ENCODE peak calls at places on chromosomes 12 and 14, in six cellular contexts. N is HCT116, P is IMR-90, U is erythroblast, M is body of pancreas, F is A549. Q is an unnamed sample.

GRCh38 chr12:110073049-110073831 is 24.9 kb upstream of the C12orf76 start:
- DNase-seq in N (no peak), U (no peak), M (no peak), P (no peak), F (no peak), Q (peak; percentile 27)

GRCh38 chr14:63682727-63683593 is 41.3 kb upstream of the WDR89 start:
- DNase-seq in P (no peak), N (no peak), U (no peak), M (no peak), F (no peak), Q (no peak)

GRCh38 chr12:6943387-6943718 is 263 bp upstream of the RNU7-1 start:
- DNase-seq in F (peak; percentile 97), U (peak; percentile 93), P (peak; percentile 94), M (peak; percentile 83), N (peak; percentile 89), Q (peak; percentile 88)

GRCh38 chr12:111976291-111976690 is 36.7 kb downstream of the TMEM116 start:
- DNase-seq in F (no peak), M (no peak), P (no peak), U (no peak), N (no peak), Q (no peak)

GRCh38 chr14:61643546-61643945 is 51.8 kb upstream of the HIF1A start:
- DNase-seq in P (peak; percentile 76), F (no peak), U (no peak), N (no peak), M (no peak), Q (no peak)

GRCh38 chr14:54374117-54374884 is 22.5 kb upstream of the CDKN3 start:
- DNase-seq in P (peak; percentile 53), N (no peak), U (no peak), M (no peak), F (no peak), Q (no peak)

GRCh38 chr14:74975059-74975810 is 19.8 kb upstream of the PGF start:
- DNase-seq in M (peak; percentile 36), N (no peak), F (no peak), U (no peak), P (no peak), Q (no peak)

GRCh38 chr12:13084898-13085640 is 18.4 kb downstream of the GSG1 start:
- DNase-seq in P (no peak), N (no peak), M (no peak), F (no peak), U (no peak), Q (no peak)

GRCh38 chr12:132622437-132623071 is 4.0 kb downstream of the P2RX2 start:
- DNase-seq in F (no peak), N (no peak), M (no peak), P (peak; percentile 94), U (no peak), Q (peak; percentile 83)

GRCh38 chr14:33465952-33466700 is 484.7 kb downstream of the EGLN3 start:
- DNase-seq in N (no peak), F (no peak), M (no peak), U (no peak), P (no peak), Q (no peak)

GRCh38 chr12:14841761-14842160 is 1.6 kb downstream of the ART4 start:
- DNase-seq in U (peak; percentile 54), P (peak; percentile 54), M (peak; percentile 71), N (no peak), F (peak; percentile 46), Q (peak; percentile 19)

GRCh38 chr14:70908918-70909641 is 1.8 kb downstream of the PCNX1 start:
- DNase-seq in N (no peak), F (no peak), U (no peak), M (no peak), P (no peak), Q (no peak)

GRCh38 chr12:56189336-56189917 is at the start of gene SMARCC2:
- DNase-seq in F (peak; percentile 91), U (peak; percentile 96), N (peak; percentile 75), M (peak; percentile 92), P (peak; percentile 85), Q (peak; percentile 79)
- TF ChIP-seq POLR2A in F (peak; percentile 63), U (no peak), N (no peak), M (peak; percentile 74), P (no peak), Q (peak; percentile 66)

DNA sequence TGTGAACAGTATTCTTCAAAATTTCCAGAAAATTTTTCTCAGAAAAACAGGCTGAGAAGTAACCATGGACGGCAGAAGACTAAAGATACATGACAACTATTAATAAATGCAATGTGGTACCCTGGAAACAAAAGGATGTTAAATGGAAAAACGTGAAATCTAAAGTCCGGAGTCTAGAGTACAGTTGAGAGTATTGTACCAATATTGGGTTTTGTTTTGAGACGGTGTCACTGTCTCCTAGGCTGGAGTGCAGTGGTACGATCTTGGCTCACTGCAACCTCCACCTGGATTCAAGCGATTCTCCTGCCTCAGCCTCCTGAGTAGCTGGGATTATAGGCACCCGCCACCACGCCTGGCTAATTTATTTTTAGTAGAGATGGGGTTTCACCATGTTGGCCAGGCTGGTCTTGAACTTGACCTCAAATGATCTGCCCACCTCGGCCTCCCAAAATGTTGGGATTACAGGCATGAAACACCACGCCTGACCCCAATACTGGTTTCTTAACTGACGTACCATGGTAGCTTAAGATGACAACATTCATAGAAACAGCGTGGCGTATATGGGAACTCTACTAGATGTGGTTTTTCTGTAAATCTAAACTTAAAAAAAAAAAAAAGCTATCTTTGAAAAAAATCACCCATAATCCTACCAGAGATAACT is 16.8 kb upstream of the TDG start:
- DNase-seq in P (no peak), N (no peak), U (no peak), F (no peak), M (no peak), Q (no peak)
- TF ChIP-seq POLR2A in P (no peak), N (no peak), U (no peak), F (no peak), M (no peak), Q (no peak)

GRCh38 chr12:122837306-122838265 is 2.3 kb downstream of the HIP1R start:
- DNase-seq in F (no peak), P (no peak), M (peak; percentile 60), N (no peak), U (no peak), Q (no peak)
- TF ChIP-seq POLR2A in F (no peak), P (no peak), M (peak; percentile 44), N (no peak), U (no peak), Q (no peak)

DNA sequence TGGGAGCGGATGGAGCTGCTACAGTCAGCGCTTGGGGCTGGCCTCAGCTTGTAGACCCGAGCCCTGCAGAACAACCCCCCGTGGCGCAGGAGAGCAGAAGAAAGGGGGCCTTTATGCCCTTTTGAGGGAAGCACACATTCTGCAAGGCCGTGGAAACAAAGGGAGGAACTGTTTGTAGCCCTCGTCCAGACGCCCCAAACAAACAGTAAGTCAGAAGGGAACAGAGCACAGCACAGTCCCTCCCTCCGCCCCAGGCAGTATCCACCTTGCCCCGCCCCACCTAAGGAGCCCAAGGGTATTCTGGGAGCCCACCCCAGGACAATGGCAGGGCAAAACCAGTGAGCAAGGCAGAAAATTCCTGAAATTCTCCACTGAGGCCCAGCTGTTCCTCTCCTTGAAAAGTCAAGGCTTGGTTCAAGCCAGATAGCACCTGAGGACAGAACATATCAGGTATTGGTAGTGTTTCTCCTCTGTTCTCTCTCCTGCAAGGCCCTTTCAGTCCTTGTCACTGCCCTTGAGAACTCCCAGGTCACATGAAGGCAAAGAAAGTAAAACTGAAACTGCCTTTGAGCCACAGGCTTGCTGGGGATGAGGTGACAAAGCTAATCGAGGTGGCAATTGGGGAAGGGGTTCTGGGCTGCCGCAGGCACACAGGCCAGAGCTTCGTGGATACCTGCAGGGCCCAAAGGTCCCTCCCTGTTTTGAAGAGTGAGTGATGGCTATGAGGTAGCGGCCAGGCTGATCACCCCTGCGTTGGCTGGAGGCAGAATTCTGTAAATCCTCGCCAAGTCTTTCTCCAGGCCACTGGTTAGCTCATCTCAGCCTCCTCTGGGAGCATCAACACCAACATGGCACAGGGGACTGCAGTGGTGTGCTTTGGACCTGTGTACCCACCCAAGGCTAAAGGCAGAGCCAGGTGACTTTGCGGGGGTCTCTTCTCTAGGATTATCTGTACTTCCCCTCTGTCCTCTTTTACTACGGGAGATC is 499 bp downstream of the DGLUCY start:
- DNase-seq in N (peak; percentile 68), U (peak; percentile 86), F (peak; percentile 38), M (peak; percentile 45), P (peak; percentile 43), Q (peak; percentile 61)
- TF ChIP-seq POLR2A in N (peak; percentile 28), U (peak; percentile 67), F (peak; percentile 47), M (peak; percentile 73), P (no peak), Q (peak; percentile 40)

GRCh38 chr12:42961395-42961794 is 371.8 kb upstream of the PRICKLE1 start:
- DNase-seq in P (peak; percentile 64), F (peak; percentile 44), N (peak; percentile 85), U (no peak), M (no peak), Q (peak; percentile 26)

GRCh38 chr12:42960087-42960527 is 370.6 kb upstream of the PRICKLE1 start:
- DNase-seq in F (no peak), U (no peak), N (peak; percentile 45), P (peak; percentile 2), M (no peak), Q (no peak)

GRCh38 chr12:42953021-42953420 is 363.5 kb upstream of the PRICKLE1 start:
- DNase-seq in F (no peak), M (no peak), P (no peak), N (no peak), U (no peak), Q (no peak)

GRCh38 chr12:42958271-42958674 is 368.7 kb upstream of the PRICKLE1 start:
- DNase-seq in F (no peak), N (no peak), P (peak; percentile 26), U (no peak), M (no peak), Q (no peak)

GRCh38 chr12:42957136-42957535 is 367.6 kb upstream of the PRICKLE1 start:
- DNase-seq in U (no peak), N (no peak), M (peak; percentile 19), F (no peak), P (no peak), Q (no peak)
- TF ChIP-seq POLR2A in U (no peak), N (no peak), M (no peak), F (no peak), P (no peak), Q (no peak)

GRCh38 chr14:68792022-68792829 is 641 bp downstream of the ZFP36L1 start:
- DNase-seq in M (peak; percentile 54), P (no peak), F (no peak), N (no peak), U (peak; percentile 70), Q (no peak)

GRCh38 chr14:68792830-68793733 is at the start of gene ZFP36L1:
- DNase-seq in P (peak; percentile 95), U (peak; percentile 97), N (peak; percentile 95), M (peak; percentile 93), F (peak; percentile 92), Q (no peak)

GRCh38 chr14:68790656-68791077 is 2.2 kb downstream of the ZFP36L1 start:
- DNase-seq in P (no peak), M (no peak), F (no peak), U (peak; percentile 47), N (no peak), Q (no peak)

GRCh38 chr14:68789798-68790655 is 2.8 kb downstream of the ZFP36L1 start:
- DNase-seq in M (peak; percentile 61), U (no peak), P (no peak), N (no peak), F (no peak), Q (no peak)

GRCh38 chr14:68791078-68791983 is 1.5 kb downstream of the ZFP36L1 start:
- DNase-seq in P (no peak), M (peak; percentile 47), U (peak; percentile 61), F (no peak), N (no peak), Q (no peak)
- TF ChIP-seq POLR2A in P (no peak), M (peak; percentile 54), U (no peak), F (no peak), N (no peak), Q (no peak)